ENCODE peak calls at places on chromosomes 12 and 14, in five cellular contexts. F is MM.1S, I is uterus, M is K562, E is fibroblast of lung. K is an unnamed sample. For H3K36me3, the result is how much of the 10 kb centered on the place peaks cover.

GRCh38 chr12:42932937-42933336 is 343.4 kb upstream of the PRICKLE1 start:
- DNase-seq in I (no peak), E (no peak), F (no peak), M (no peak), K (no peak)

GRCh38 chr14:39426605-39427004 is 5.6 kb downstream of the FBXO33 start:
- DNase-seq in I (no peak), F (peak), E (peak), M (no peak), K (no peak)

GRCh38 chr12:65778268-65779090 is 45.8 kb upstream of the HMGA2 start:
- DNase-seq in I (no peak), E (peak), M (no peak), F (no peak), K (no peak)

GRCh38 chr14:98015921-98016320 is 1218.7 kb downstream of the VRK1 start:
- DNase-seq in F (no peak), I (no peak), E (no peak), M (no peak), K (no peak)

GRCh38 chr14:31420013-31420318 is 384 bp downstream of the HEATR5A start:
- DNase-seq in E (no peak), F (peak), I (peak), M (peak), K (peak)

GRCh38 chr14:49250109-49250508 is 336.1 kb downstream of the RPS29 start:
- DNase-seq in E (peak), M (no peak), I (no peak), F (no peak), K (no peak)

GRCh38 chr14:94989417-94989816 is 167.9 kb downstream of the DICER1 start:
- DNase-seq in I (no peak), F (no peak), E (no peak), M (no peak), K (no peak)

GRCh38 chr14:72599579-72600470 is 294.1 kb downstream of the DPF3 start:
- DNase-seq in M (peak), I (no peak), F (no peak), E (no peak), K (no peak)

GRCh38 chr12:21940972-21941521 is at the start of gene ABCC9:
- DNase-seq in M (peak), I (peak), E (peak), F (no peak), K (peak)

GRCh38 chr12:11228268-11228879 is 41.1 kb downstream of the PRB3 start:
- DNase-seq in F (peak), E (peak), I (no peak), M (peak), K (no peak)

GRCh38 chr14:55884819-55885218 is 233.4 kb upstream of the PELI2 start:
- DNase-seq in E (peak), F (no peak), I (no peak), M (no peak), K (no peak)

DNA sequence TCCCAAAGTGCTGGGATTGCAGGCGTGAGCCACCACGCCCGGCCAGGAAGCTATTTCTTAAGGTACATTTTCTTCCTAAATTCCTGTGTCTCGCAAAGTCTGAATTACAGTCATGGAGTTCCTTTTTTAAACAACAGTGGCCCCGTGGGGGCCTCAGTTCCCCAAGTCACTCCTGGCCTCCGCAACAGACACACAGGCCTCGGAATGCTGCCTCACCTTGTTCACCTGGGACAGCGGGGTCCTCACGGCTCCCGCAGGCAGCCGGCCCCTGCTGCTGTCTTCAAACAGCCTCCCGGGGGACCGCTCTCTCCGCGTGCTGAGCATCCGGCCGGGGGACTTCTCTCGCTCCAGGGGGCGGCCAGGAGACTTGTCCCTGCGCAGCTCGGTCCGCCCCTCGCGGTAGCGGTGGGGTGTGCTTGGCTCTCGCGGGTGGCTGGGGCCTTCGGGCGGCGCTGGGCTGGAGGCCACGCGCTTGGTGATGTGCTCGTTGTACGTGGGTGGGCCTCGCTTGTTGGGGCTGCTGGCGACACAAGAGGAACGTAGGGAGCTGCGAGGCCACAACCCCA is 22.1 kb downstream of the PRKAB1 start:
- DNase-seq in M (no peak), I (no peak), E (no peak), F (no peak), K (no peak)
- H3K36me3 ChIP-seq in M (under half), I (under half), E (under half), F (under half), K (under half)

DNA sequence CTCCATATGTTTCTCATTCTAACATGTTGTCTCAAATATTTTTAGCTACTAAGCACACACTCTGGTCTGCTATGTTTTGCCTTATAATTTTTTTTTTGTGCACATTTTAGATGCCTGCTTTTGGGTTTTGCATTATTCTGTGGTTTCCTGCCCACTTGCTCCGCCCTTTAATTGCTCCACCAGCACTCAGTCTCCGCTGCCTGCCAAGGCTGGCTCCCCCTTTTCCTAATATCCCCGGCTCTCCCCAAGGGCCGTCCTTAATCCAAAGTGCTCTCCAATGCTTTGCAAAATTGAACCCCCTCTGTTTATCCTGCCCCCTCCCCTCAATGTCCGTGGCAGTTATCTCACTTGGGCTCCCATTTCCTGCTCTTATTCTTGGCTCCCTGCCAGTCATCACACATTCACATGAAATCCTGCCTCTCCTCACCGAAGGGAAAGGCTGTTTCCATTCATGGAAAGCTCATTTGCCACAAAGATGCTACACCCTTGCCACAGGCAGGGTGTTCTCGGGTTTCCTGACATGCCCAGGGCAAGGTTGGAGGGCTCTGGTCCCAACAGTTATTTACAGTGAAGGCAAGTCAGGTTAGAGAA is 79.5 kb downstream of the C12orf75 start:
- DNase-seq in M (no peak), F (no peak), E (peak), I (no peak), K (no peak)
- H3K4me3 ChIP-seq in M (no peak), F (no peak), E (no peak), I (no peak), K (no peak)

DNA sequence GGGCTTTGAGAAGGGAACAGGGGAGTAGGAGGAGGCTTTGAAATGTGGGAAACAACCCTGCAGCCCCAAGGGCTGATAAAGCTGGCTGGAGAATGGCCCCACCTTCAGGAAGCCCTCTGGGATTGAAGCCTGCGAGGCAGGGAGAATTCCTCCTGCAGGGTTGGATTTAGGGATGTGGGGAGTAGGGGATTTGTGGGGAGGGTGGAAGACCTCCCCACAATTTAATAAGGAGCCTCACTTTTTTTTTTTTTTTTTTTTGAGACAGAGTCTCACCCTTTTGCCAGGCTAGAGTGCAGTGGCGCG is 88.8 kb upstream of the NCOR2 start:
- DNase-seq in F (no peak), M (no peak), E (no peak), I (no peak), K (no peak)
- TF ChIP-seq CTCF in F (no peak), M (no peak), E (peak), I (no peak), K (no peak)

GRCh38 chr14:105020815-105021655 is at the start of gene CDCA4:
- DNase-seq in F (peak), E (peak), I (peak), M (peak), K (peak)
- H3K36me3 ChIP-seq in F (under half), E (under half), I (under half), M (under half), K (under half)

DNA sequence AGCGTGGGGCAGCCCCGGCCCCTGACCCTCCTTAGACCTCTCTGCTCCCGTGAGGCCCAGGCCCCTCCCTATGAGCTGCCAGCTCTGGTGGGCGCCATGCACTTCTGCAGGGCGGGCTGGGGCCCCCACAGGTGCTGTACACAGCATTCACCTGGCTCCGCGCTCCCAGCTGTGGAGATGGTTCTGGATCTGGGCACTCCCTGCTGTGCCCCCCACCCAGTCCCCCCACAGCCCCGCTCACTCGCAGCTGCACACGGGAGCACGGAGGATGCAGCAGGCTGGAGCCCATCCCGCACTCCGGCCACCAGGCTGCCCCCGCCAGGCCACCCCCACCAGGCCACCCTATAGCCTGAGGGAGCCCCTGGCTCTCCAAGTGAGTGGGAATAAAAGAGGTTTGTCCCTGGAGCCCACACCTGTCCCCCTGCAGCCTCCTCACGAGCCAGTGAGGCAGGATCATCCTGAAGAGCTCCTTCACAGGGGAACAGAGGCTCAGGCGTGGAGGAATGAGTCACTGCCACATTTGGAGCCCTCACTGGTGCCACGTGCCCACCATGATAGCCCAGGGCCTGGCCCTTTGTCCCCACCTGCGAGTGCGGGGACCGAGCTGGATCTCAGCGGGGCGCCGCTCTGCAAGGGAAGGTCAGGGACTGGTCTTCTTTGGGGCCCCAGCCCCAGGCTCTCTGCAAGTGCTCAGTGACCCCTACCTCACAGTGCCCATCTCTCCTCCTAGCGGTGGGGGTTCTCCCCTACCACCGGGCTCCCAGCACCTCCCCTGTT is 1.9 kb downstream of the ADSS1 start:
- DNase-seq in M (no peak), I (no peak), F (no peak), E (no peak), K (no peak)
- H3K4me3 ChIP-seq in M (no peak), I (no peak), F (no peak), E (no peak), K (no peak)

DNA sequence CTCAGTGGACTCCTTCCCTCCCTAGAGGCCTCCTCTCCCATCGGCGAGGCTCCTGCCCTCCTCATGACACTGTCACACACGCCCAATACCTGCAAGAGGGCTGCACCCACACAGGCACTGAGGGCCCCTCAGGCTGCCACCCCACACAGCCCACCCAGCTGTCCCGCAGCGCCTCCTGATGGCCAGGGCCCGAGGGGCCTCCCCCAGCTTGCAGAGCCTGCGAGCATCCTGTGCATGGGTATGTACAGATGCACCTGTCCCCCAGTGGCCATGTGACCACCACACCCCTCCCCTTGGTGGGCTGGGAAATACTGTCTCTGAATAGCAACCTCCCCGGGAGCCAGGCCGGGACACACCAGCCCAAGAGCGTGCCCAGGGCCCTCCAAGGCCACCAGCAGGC is 19.0 kb upstream of the NUDT14 start:
- DNase-seq in E (no peak), I (no peak), M (peak), F (no peak), K (no peak)
- TF ChIP-seq CTCF in E (no peak), I (no peak), M (peak), F (no peak), K (peak)

GRCh38 chr12:53193040-53193439 is 12.3 kb upstream of the CSAD start:
- DNase-seq in I (no peak), E (no peak), F (no peak), M (no peak), K (no peak)

GRCh38 chr12:53191885-53192530 is 11.3 kb upstream of the CSAD start:
- DNase-seq in F (peak), I (no peak), E (no peak), M (no peak), K (no peak)

GRCh38 chr12:53191096-53191884 is 10.6 kb upstream of the CSAD start:
- DNase-seq in E (no peak), M (no peak), F (peak), I (no peak), K (no peak)

GRCh38 chr12:53192531-53193021 is 11.9 kb upstream of the CSAD start:
- DNase-seq in M (no peak), F (peak), I (no peak), E (no peak), K (no peak)

GRCh38 chr12:53190108-53190729 is 9.5 kb upstream of the CSAD start:
- DNase-seq in E (peak), I (peak), M (peak), F (peak), K (no peak)
- H3K36me3 ChIP-seq in E (under half), I (under half), M (under half), F (under half), K (half or more)

GRCh38 chr14:99955826-99956455 is 109.3 kb upstream of the EVL start:
- DNase-seq in M (no peak), E (no peak), F (no peak), I (no peak), K (no peak)
- H3K4me3 ChIP-seq in M (no peak), E (no peak), F (no peak), I (no peak), K (no peak)